ENCODE peak calls at places on chromosomes 5 and 9, in ten cellular contexts. Q, I, R, U, H, W, V, E, F and K are unnamed samples.
A peak's percentile ranks its signal among the peaks of the same experiment; 100 is the strongest.

GRCh38 chr5:139861021-139861888 is 65.6 kb downstream of the PSD2 start:
- DNase-seq in Q (no peak), I (no peak), R (no peak), U (no peak), H (no peak), W (no peak), V (no peak), E (no peak), F (no peak), K (no peak)

GRCh38 chr5:61052870-61053269 is 107.9 kb downstream of the NDUFAF2 start:
- DNase-seq in Q (no peak), I (peak; percentile 74), R (no peak), U (peak; percentile 44), H (no peak), W (peak; percentile 68), V (no peak), E (no peak), F (no peak), K (peak; percentile 61)

GRCh38 chr5:142360607-142361120 is 35.8 kb upstream of the SPRY4 start:
- DNase-seq in Q (no peak), I (peak; percentile 81), R (no peak), U (no peak), H (no peak), W (no peak), V (peak; percentile 51), E (no peak), F (no peak), K (peak; percentile 55)

GRCh38 chr5:123819818-123820217 is 307.8 kb downstream of the CSNK1G3 start:
- DNase-seq in Q (no peak), I (no peak), R (no peak), U (peak; percentile 63), H (no peak), W (peak; percentile 39), V (no peak), E (no peak), F (no peak), K (peak; percentile 94)

GRCh38 chr5:127950707-127951356 is 132.7 kb upstream of the SLC12A2 start:
- DNase-seq in Q (no peak), I (no peak), R (no peak), U (no peak), H (no peak), W (no peak), V (no peak), E (no peak), F (no peak), K (peak; percentile 74)

GRCh38 chr5:96790851-96791513 is 16.8 kb downstream of the ERAP1 start:
- DNase-seq in Q (no peak), I (peak; percentile 88), R (no peak), U (no peak), H (no peak), W (peak; percentile 11), V (no peak), E (no peak), F (no peak), K (no peak)

GRCh38 chr5:150106669-150107068 is 20.3 kb upstream of the CSF1R start:
- DNase-seq in Q (no peak), I (peak; percentile 41), R (no peak), U (no peak), H (no peak), W (no peak), V (no peak), E (no peak), F (no peak), K (no peak)

GRCh38 chr5:157252741-157253465 is 13.0 kb upstream of the CYFIP2 start:
- DNase-seq in Q (no peak), I (peak; percentile 66), R (no peak), U (no peak), H (no peak), W (peak; percentile 10), V (no peak), E (no peak), F (peak; percentile 47), K (peak; percentile 14)

GRCh38 chr5:58264276-58264675 is 195.6 kb downstream of the PLK2 start:
- DNase-seq in Q (no peak), I (no peak), R (no peak), U (no peak), H (no peak), W (no peak), V (no peak), E (no peak), F (no peak), K (no peak)

GRCh38 chr5:58261605-58262004 is 198.3 kb downstream of the PLK2 start:
- DNase-seq in Q (no peak), I (no peak), R (no peak), U (no peak), H (no peak), W (peak; percentile 17), V (no peak), E (peak; percentile 50), F (no peak), K (no peak)

GRCh38 chr5:58262226-58262625 is 197.7 kb downstream of the PLK2 start:
- DNase-seq in Q (no peak), I (no peak), R (no peak), U (no peak), H (no peak), W (no peak), V (no peak), E (no peak), F (no peak), K (no peak)

GRCh38 chr5:58265531-58265930 is 194.4 kb downstream of the PLK2 start:
- DNase-seq in Q (no peak), I (no peak), R (no peak), U (no peak), H (no peak), W (no peak), V (no peak), E (no peak), F (no peak), K (no peak)

GRCh38 chr5:58263291-58263690 is 196.6 kb downstream of the PLK2 start:
- DNase-seq in Q (no peak), I (no peak), R (no peak), U (no peak), H (no peak), W (no peak), V (no peak), E (no peak), F (no peak), K (no peak)
- H3K4me3 ChIP-seq in Q (no peak overlapping the region), I (no peak overlapping the region), R (no peak overlapping the region), U (no peak overlapping the region), H (no peak overlapping the region), W (no peak overlapping the region), V (no peak overlapping the region), E (no peak overlapping the region), F (no peak overlapping the region), K (no peak overlapping the region)

GRCh38 chr9:131237311-131237710 is 39.0 kb downstream of the FAM78A start:
- DNase-seq in Q (no peak), I (no peak), R (no peak), U (no peak), H (no peak), W (no peak), V (no peak), E (peak; percentile 51), F (no peak), K (no peak)

GRCh38 chr9:131236761-131237160 is 39.5 kb downstream of the FAM78A start:
- DNase-seq in Q (no peak), I (no peak), R (no peak), U (no peak), H (no peak), W (no peak), V (no peak), E (no peak), F (no peak), K (no peak)

GRCh38 chr9:131239307-131239975 is 36.9 kb downstream of the FAM78A start:
- DNase-seq in Q (no peak), I (no peak), R (no peak), U (no peak), H (no peak), W (no peak), V (no peak), E (no peak), F (no peak), K (no peak)

GRCh38 chr9:131237931-131238401 is 38.3 kb downstream of the FAM78A start:
- DNase-seq in Q (peak; percentile 88), I (peak; percentile 72), R (peak; percentile 56), U (peak; percentile 49), H (peak; percentile 87), W (peak; percentile 68), V (peak; percentile 76), E (peak; percentile 89), F (peak; percentile 83), K (peak; percentile 69)

DNA sequence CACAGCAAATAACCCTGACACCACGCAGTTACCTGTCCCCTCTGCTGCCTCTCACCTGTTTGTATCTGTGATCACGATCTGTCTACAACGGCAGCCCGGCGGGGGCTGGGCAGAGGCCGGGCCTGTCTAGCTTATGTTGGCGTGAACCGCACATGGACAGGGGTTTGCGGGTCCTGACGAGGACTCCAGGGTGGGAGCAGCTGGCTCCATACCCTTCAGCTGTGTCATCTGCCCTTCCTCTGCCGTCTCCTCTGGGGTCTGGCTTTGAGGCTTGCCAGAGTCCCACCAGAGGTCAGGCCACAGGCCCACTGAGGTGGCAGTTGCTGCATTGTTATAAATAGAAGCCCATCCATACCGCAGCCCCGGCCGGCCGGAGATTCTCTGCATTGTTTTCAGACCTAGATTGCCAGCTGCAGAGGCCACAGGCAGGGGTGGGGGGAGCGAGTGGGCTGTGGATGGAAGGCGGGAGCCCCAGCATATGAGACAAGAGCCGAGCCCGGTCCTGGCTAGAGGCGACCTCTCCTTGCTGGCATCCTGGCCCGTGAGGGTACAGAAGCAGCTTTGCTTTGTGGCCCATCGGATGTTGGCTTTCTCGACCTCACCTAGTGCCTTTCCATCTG is 37.8 kb downstream of the FAM78A start:
- DNase-seq in Q (no peak), I (no peak), R (no peak), U (no peak), H (peak; percentile 81), W (no peak), V (no peak), E (peak; percentile 75), F (no peak), K (peak; percentile 75)
- H3K4me3 ChIP-seq in Q (no peak overlapping the region), I (no peak overlapping the region), R (no peak overlapping the region), U (no peak overlapping the region), H (no peak overlapping the region), W (no peak overlapping the region), V (peak overlapping the region; percentile 14), E (no peak overlapping the region), F (no peak overlapping the region), K (no peak overlapping the region)

DNA sequence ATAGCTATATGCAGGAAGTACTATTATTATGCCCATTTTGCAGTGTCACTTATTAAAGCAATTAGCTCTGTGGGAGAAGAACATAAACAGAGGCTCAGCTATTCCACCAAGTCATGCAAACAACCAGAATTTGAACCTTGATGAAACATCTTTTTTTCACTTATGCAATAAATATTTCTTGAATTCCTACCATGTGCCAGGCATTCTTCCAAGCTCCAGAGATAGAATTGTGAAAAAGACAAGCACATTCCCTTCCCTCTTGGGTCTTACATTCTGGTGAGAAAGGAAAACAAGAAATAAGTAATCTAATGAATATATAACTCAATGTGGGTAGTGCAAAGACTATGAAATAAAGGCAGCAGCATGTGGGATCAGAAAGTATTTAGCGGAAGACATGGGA is 32.1 kb upstream of the ADRB2 start:
- DNase-seq in Q (no peak), I (no peak), R (no peak), U (no peak), H (no peak), W (no peak), V (no peak), E (no peak), F (no peak), K (no peak)
- H3K4me3 ChIP-seq in Q (no peak overlapping the region), I (no peak overlapping the region), R (no peak overlapping the region), U (no peak overlapping the region), H (no peak overlapping the region), W (no peak overlapping the region), V (no peak overlapping the region), E (no peak overlapping the region), F (no peak overlapping the region), K (no peak overlapping the region)

GRCh38 chr9:134332841-134333233 is 6.6 kb downstream of the RXRA start:
- DNase-seq in Q (peak; percentile 43), I (no peak), R (no peak), U (no peak), H (peak; percentile 9), W (no peak), V (no peak), E (peak; percentile 29), F (no peak), K (no peak)

GRCh38 chr9:134335490-134336173 is 9.4 kb downstream of the RXRA start:
- DNase-seq in Q (peak; percentile 83), I (peak; percentile 95), R (no peak), U (no peak), H (peak; percentile 81), W (no peak), V (no peak), E (peak; percentile 48), F (no peak), K (no peak)

GRCh38 chr9:134333234-134333873 is 7.1 kb downstream of the RXRA start:
- DNase-seq in Q (peak; percentile 90), I (peak; percentile 90), R (no peak), U (no peak), H (peak; percentile 45), W (no peak), V (no peak), E (peak; percentile 78), F (peak; percentile 50), K (no peak)

GRCh38 chr9:134335095-134335489 is 8.8 kb downstream of the RXRA start:
- DNase-seq in Q (peak; percentile 26), I (no peak), R (no peak), U (no peak), H (no peak), W (no peak), V (no peak), E (peak; percentile 24), F (no peak), K (no peak)

GRCh38 chr9:134333874-134334581 is 7.8 kb downstream of the RXRA start:
- DNase-seq in Q (peak; percentile 58), I (peak; percentile 57), R (no peak), U (no peak), H (peak; percentile 55), W (no peak), V (no peak), E (peak; percentile 57), F (no peak), K (no peak)
- H3K4me3 ChIP-seq in Q (no peak overlapping the region), I (no peak overlapping the region), R (no peak overlapping the region), U (no peak overlapping the region), H (no peak overlapping the region), W (no peak overlapping the region), V (no peak overlapping the region), E (no peak overlapping the region), F (no peak overlapping the region), K (no peak overlapping the region)